ENCODE peak calls at places on chromosomes 4 and X, in six cellular contexts. K is body of pancreas, R is esophagus muscularis mucosa, S is esophagus squamous epithelium, H is breast epithelium, E is stomach. O is an unnamed sample.

GRCh38 chr4:37268311-37268710 is 23.8 kb downstream of the NWD2 start:
- DNase-seq in E (no peak), R (no peak), H (no peak), S (no peak), K (no peak), O (no peak)

GRCh38 chr4:54227261-54228063 is 1.6 kb upstream of the PDGFRA start:
- DNase-seq in S (no peak), R (no peak), K (no peak), H (no peak), E (no peak), O (no peak)

GRCh38 chr4:54101190-54102041 is 1.5 kb downstream of the GSX2 start:
- DNase-seq in R (no peak), K (no peak), E (no peak), S (no peak), H (no peak), O (no peak)

GRCh38 chr4:45944000-45944399 is 179.9 kb downstream of the GABRG1 start:
- DNase-seq in K (no peak), R (no peak), H (no peak), E (no peak), S (no peak), O (no peak)

GRCh38 chr4:6383929-6384328 is 88.5 kb downstream of the PPP2R2C start:
- DNase-seq in K (no peak), R (no peak), H (no peak), E (no peak), S (no peak), O (no peak)

GRCh38 chr4:7770675-7771050 is 169.0 kb downstream of the AFAP1 start:
- DNase-seq in H (no peak), S (no peak), E (no peak), R (no peak), K (no peak), O (no peak)

GRCh38 chr4:36255575-36255974 is 11.3 kb upstream of the ARAP2 start:
- DNase-seq in E (no peak), H (no peak), K (no peak), R (no peak), S (no peak), O (no peak)

GRCh38 chr4:112061418-112061817 is 83.8 kb upstream of the FAM241A start:
- DNase-seq in H (no peak), K (no peak), S (no peak), R (no peak), E (no peak), O (no peak)

DNA sequence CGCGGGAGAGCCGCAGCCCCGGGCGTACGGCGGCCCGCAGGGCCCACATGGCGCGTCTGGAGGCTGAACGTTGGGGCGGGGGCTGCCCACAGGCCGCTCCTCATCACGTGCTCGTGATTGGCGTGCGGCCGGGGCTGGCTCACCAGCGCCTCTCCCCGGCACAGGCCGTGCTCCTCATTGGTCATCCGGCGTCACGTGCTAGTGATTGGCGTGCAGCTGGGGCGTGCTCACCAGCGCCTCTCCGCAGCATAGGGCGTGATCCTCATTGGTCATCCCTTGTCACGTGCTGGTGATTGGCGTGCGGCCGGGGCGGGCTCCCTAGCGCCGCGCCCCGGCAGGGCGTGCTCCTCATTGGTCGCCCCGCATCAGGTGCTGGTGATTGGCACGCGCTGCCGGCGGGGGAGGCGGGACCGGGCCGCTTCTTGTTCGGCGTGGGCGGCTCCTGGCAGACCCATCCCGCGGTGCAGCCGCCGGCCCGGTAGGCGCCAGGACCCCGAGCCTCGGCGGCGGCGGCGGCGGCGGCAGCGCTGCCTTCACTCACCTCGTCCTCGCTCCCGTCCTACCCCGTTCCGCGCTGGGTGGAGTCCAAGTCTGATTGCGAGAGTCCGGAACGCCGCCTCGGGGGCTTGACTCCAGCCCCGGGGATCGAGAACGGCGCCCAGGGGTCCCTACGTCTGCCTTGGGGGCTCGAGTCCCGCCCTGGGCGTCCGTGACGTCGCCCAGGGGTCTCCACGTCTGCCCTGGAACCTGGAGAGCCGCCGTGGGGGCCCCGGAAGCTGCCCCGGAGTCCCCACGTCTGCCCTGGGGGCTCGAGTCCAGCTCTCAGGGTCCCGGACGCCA is at the start of gene GTPBP6:
- DNase-seq in S (no peak), E (peak; percentile 99), K (peak; percentile 100), R (peak; percentile 100), H (peak; percentile 100), O (peak; percentile 100)
- TF ChIP-seq POLR2A in S (no peak), E (no peak), K (peak; percentile 80), R (peak; percentile 37), H (no peak), O (peak; percentile 50)

GRCh38 chrX:63919081-63919480 is 134.1 kb upstream of the ARHGEF9 start:
- DNase-seq in R (no peak), H (no peak), K (no peak), S (no peak), E (no peak), O (no peak)

GRCh38 chrX:63922221-63922620 is 137.2 kb upstream of the ARHGEF9 start:
- DNase-seq in S (no peak), R (no peak), E (no peak), H (no peak), K (no peak), O (no peak)

GRCh38 chrX:63917296-63917695 is 132.3 kb upstream of the ARHGEF9 start:
- DNase-seq in H (no peak), S (no peak), R (no peak), E (no peak), K (no peak), O (no peak)

GRCh38 chrX:63918611-63919010 is 133.6 kb upstream of the ARHGEF9 start:
- DNase-seq in K (no peak), S (no peak), E (no peak), H (no peak), R (no peak), O (no peak)

GRCh38 chrX:63920875-63921274 is 135.9 kb upstream of the ARHGEF9 start:
- DNase-seq in H (no peak), E (no peak), K (no peak), S (no peak), R (no peak), O (no peak)
- H3K27ac ChIP-seq in H (no peak overlapping the region), E (no peak overlapping the region), K (no peak overlapping the region), S (no peak overlapping the region), R (no peak overlapping the region), O (no peak overlapping the region)

GRCh38 chrX:70454441-70455365 is 10.1 kb downstream of the DLG3 start:
- DNase-seq in R (no peak), H (peak; percentile 84), E (peak; percentile 88), K (peak; percentile 92), S (no peak), O (peak; percentile 69)
- H3K4me3 ChIP-seq in R (peak overlapping the region; percentile 57), H (peak overlapping the region; percentile 77), E (peak overlapping the region; percentile 54), K (peak overlapping the region; percentile 39), S (peak overlapping the region; percentile 54), O (peak overlapping the region; percentile 54)

DNA sequence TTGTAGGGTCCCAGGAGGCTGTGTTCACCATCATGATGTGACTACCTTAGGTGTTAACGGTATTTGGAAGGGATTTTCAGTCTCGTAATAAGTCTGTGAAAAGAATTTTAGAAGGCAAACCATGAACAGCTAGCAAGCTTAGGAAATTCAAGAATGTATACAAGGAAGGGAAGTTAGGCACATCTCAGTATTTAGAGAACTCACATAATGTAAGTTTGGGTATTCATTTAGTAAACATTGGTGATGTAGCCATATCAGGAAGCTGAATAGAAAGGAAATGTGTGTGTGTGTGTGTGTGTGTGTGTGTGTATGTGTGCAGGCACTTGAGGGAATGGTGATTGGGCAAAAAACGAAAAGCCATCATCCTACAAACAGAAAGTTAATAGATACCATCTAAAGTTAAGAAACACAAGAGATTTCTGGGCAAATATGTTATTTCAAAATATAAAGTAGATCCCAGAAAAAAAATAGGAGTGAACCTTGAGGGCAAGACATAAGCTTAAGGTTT is 34.7 kb upstream of the PRKX start:
- DNase-seq in K (no peak), S (no peak), E (no peak), R (no peak), H (no peak), O (no peak)
- TF ChIP-seq POLR2A in K (no peak), S (no peak), E (no peak), R (no peak), H (no peak), O (no peak)

DNA sequence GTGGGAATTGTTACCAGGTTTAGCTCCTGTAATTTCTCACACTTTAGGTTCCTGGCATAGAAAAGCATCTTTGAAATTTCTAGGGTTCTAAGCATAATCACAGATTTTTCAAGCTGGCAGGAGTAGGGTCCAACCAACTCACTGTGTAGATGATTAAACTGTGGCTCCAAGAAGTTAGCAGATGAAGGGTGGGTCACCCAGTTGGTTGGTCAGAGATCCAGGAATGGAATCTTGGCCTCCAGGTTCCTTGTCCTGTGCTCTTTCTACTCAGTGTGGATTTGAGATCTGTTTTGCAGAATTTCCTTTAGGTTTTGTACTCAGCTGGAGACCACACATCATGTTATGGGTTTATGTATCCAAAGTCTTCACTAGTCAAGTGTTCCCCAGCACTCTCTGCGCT is 90.3 kb upstream of the MAML3 start:
- DNase-seq in R (no peak), E (no peak), S (no peak), K (no peak), H (no peak), O (no peak)
- H3K27ac ChIP-seq in R (no peak overlapping the region), E (no peak overlapping the region), S (no peak overlapping the region), K (no peak overlapping the region), H (no peak overlapping the region), O (peak overlapping the region; percentile 76)

DNA sequence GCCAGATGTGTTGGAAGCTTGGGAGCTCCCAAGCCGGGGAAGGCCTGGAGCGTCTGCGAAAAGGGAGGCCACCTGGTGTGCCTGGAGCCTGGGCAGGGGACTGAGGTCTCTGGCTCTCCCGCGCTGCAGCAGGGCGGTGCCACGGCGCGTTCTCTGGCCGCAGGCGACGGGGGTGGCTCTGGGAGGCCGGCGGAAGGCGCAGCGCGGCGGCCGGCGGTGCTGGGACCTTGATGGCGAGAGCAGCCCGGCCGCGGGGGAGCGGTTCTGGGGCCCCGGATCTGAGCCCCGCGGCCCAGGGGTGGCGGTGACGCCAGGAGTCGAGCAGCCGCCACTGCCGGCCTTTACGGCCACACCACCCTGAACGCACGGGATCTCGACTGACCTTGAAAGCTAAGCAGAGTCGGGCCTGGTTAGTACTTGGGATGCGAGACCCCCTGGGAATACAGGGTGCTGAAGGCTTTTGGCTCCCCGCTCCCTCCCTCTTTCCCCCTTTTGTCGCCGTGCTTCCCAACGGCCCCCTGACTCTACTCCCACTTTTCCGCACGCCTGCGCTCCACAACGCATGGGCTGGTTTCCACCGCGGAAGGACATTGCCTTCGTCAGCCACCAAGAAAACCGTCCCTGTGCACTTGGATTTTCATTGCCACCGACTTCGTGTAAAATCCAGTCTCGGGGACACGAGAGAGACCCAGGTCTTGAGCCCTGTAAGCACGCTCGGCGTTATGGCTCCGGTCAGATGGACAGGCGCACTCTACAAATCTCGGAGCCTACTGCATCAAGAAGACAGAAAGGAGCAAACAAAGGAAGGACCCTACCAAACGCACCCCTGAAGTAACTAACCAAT is 9.5 kb downstream of the FRG2 start:
- DNase-seq in S (no peak), R (no peak), H (no peak), K (no peak), E (no peak), O (no peak)
- H3K4me3 ChIP-seq in S (no peak overlapping the region), R (no peak overlapping the region), H (peak overlapping the region; percentile 31), K (no peak overlapping the region), E (no peak overlapping the region), O (no peak overlapping the region)

GRCh38 chr4:75939890-75940691 is 722 bp downstream of the NAAA start:
- DNase-seq in H (peak; percentile 63), R (peak; percentile 95), E (peak; percentile 71), S (peak; percentile 51), K (peak; percentile 63), O (peak; percentile 62)

GRCh38 chr4:75935628-75936027 is 5.2 kb downstream of the NAAA start:
- DNase-seq in H (no peak), S (no peak), R (no peak), K (no peak), E (no peak), O (no peak)

GRCh38 chr4:75940692-75941253 is at the start of gene NAAA:
- DNase-seq in R (no peak), E (peak; percentile 89), H (peak; percentile 87), S (peak; percentile 29), K (peak; percentile 86), O (peak; percentile 69)
- TF ChIP-seq POLR2A in R (no peak), E (no peak), H (no peak), S (no peak), K (peak; percentile 45), O (peak; percentile 28)